ENCODE peak calls at places on chromosomes 4 and X, in four cellular contexts. F is lower leg skin, U is GM04504, T is Ammon's horn. W is an unnamed sample.

GRCh38 chr4:107317596-107317995 is 281.5 kb upstream of the DKK2 start:
- DNase-seq in T (no peak), U (no peak), F (no peak), W (no peak)

GRCh38 chr4:110639207-110640092 is 16.6 kb upstream of the PITX2 start:
- DNase-seq in F (no peak), U (no peak), T (no peak), W (no peak)

GRCh38 chr4:141415651-141416050 is 195.0 kb downstream of the ZNF330 start:
- DNase-seq in T (no peak), F (no peak), U (no peak), W (no peak)

GRCh38 chrX:150899191-150899757 is 806 bp upstream of the CD99L2 start:
- DNase-seq in T (peak; percentile 54), U (no peak), F (peak; percentile 85), W (no peak)

GRCh38 chr4:56976878-56977320 is 507 bp downstream of the NOA1 start:
- DNase-seq in T (no peak), U (no peak), F (no peak), W (no peak)

GRCh38 chrX:74178536-74178935 is 125.4 kb upstream of the ZCCHC13 start:
- DNase-seq in T (peak; percentile 3), F (no peak), U (no peak), W (no peak)

GRCh38 chrX:6149231-6149870 is 79.3 kb downstream of the NLGN4X start:
- DNase-seq in T (peak; percentile 3), F (no peak), U (no peak), W (no peak)

GRCh38 chrX:136497556-136498048 is at the start of gene HTATSF1:
- DNase-seq in T (no peak), U (no peak), F (peak; percentile 85), W (no peak)

GRCh38 chr4:142596121-142596520 is 250.0 kb downstream of the INPP4B start:
- DNase-seq in T (no peak), F (no peak), U (no peak), W (no peak)

W was measured in fibroblast of the conjunctiva.